ENCODE peak calls at places on chromosomes 11 and 22, in eight cellular contexts. P is neural progenitor cell, F is HCT116, K is PC-3, H is GM23338, W is GM23248, A is OCI-LY7, I is SK-N-SH. Z is an unnamed sample.

GRCh38 chr22:50088096-50088495 is 1.7 kb upstream of the MOV10L1 start:
- DNase-seq in W (no peak), F (no peak), I (no peak), K (no peak), A (no peak), P (no peak), H (no peak), Z (no peak)

GRCh38 chr11:78203184-78203583 is 14.5 kb downstream of the USP35 start:
- DNase-seq in H (no peak), K (no peak), P (no peak), I (no peak), F (no peak), A (no peak), W (no peak), Z (no peak)

GRCh38 chr11:2797741-2798361 is 87.7 kb downstream of the CDKN1C start:
- DNase-seq in P (no peak), H (no peak), K (no peak), I (no peak), F (no peak), W (no peak), A (no peak), Z (no peak)

GRCh38 chr11:124656759-124657627 is 16.5 kb downstream of the SIAE start:
- DNase-seq in K (no peak), P (peak), H (peak), I (peak), W (peak), F (no peak), A (no peak), Z (no peak)

GRCh38 chr11:44950625-44951472 is at the start of gene TP53I11:
- DNase-seq in H (no peak), I (peak), K (peak), W (peak), P (peak), F (peak), A (no peak), Z (peak)

GRCh38 chr11:19879309-19880087 is 166.9 kb downstream of the NAV2 start:
- DNase-seq in F (no peak), K (no peak), P (no peak), H (no peak), A (no peak), I (no peak), W (no peak), Z (no peak)

GRCh38 chr11:38824573-38824972 is 2226.5 kb upstream of the RAG2 start:
- DNase-seq in K (peak), F (no peak), W (peak), H (peak), I (peak), P (peak), A (no peak), Z (peak)

GRCh38 chr11:45021692-45022130 is 71.0 kb upstream of the TP53I11 start:
- DNase-seq in F (no peak), P (peak), W (peak), H (peak), I (peak), A (no peak), K (no peak), Z (peak)

GRCh38 chr11:118899706-118900360 is 16.1 kb downstream of the CXCR5 start:
- DNase-seq in W (no peak), F (no peak), H (no peak), A (no peak), I (no peak), K (no peak), P (no peak), Z (no peak)

GRCh38 chr22:49592780-49593501 is 234.7 kb downstream of the BRD1 start:
- DNase-seq in I (no peak), K (no peak), A (no peak), W (no peak), F (no peak), P (no peak), H (no peak), Z (no peak)

GRCh38 chr11:119786431-119787073 is 57.6 kb upstream of the NECTIN1 start:
- DNase-seq in W (no peak), I (no peak), H (no peak), A (no peak), F (no peak), P (no peak), K (no peak), Z (no peak)

GRCh38 chr11:49208006-49208721 is at the start of gene FOLH1:
- DNase-seq in P (no peak), F (no peak), I (peak), A (no peak), W (peak), K (peak), H (peak), Z (peak)

GRCh38 chr11:38006466-38006865 is 1408.4 kb upstream of the RAG2 start:
- DNase-seq in A (no peak), W (no peak), F (no peak), K (no peak), P (no peak), H (no peak), I (no peak), Z (no peak)

GRCh38 chr22:38504731-38505594 is 1.1 kb downstream of the DDX17 start:
- DNase-seq in A (peak), W (peak), F (no peak), K (no peak), P (peak), I (peak), H (peak), Z (peak)

GRCh38 chr11:119697882-119698281 is 31.1 kb downstream of the NECTIN1 start:
- DNase-seq in P (no peak), K (no peak), F (no peak), A (no peak), H (no peak), I (no peak), W (no peak), Z (no peak)

GRCh38 chr11:1889941-1890855 is 1.5 kb downstream of the PRR33 start:
- DNase-seq in P (no peak), K (no peak), A (no peak), W (no peak), H (no peak), I (peak), F (no peak), Z (no peak)

GRCh38 chr11:70002433-70002832 is 75.7 kb upstream of the ANO1 start:
- DNase-seq in A (no peak), W (no peak), H (no peak), K (no peak), I (no peak), F (no peak), P (no peak), Z (no peak)

GRCh38 chr11:106077609-106078517 is at the start of gene AASDHPPT:
- DNase-seq in P (no peak), W (peak), K (peak), I (peak), H (peak), A (peak), F (peak), Z (no peak)

GRCh38 chr11:19892387-19892786 is 179.8 kb downstream of the NAV2 start:
- DNase-seq in K (peak), P (no peak), H (no peak), F (no peak), A (no peak), I (no peak), W (peak), Z (no peak)

GRCh38 chr11:31560842-31561476 is 51.4 kb downstream of the ELP4 start:
- DNase-seq in F (no peak), A (no peak), I (no peak), H (no peak), K (no peak), P (no peak), W (no peak), Z (no peak)

GRCh38 chr11:17036666-17037658 is 22.7 kb upstream of the PLEKHA7 start:
- DNase-seq in I (no peak), W (no peak), K (peak), P (peak), H (peak), F (peak), A (peak), Z (no peak)

GRCh38 chr11:103515283-103515682 is 406.1 kb downstream of the DYNC2H1 start:
- DNase-seq in A (no peak), K (no peak), W (no peak), I (no peak), P (no peak), F (no peak), H (no peak), Z (no peak)

GRCh38 chr22:20645954-20646353 is 128.0 kb upstream of the SERPIND1 start:
- DNase-seq in W (no peak), K (no peak), P (no peak), I (no peak), F (no peak), A (no peak), H (no peak), Z (no peak)

GRCh38 chr22:26610072-26610958 is 7.5 kb downstream of the CRYBB1 start:
- DNase-seq in A (peak), K (peak), P (no peak), H (no peak), F (no peak), I (no peak), W (peak), Z (peak)

GRCh38 chr11:65133724-65134123 is 595 bp downstream of the SYVN1 start:
- DNase-seq in H (no peak), W (peak), K (no peak), A (peak), I (no peak), P (no peak), F (no peak), Z (no peak)

GRCh38 chr11:13999704-14000103 is 37.2 kb downstream of the SPON1 start:
- DNase-seq in K (peak), W (no peak), A (no peak), F (no peak), P (no peak), I (no peak), H (no peak), Z (no peak)

GRCh38 chr11:102882389-102883024 is 7.7 kb upstream of the MMP12 start:
- DNase-seq in W (peak), F (no peak), I (no peak), A (no peak), H (no peak), K (no peak), P (no peak), Z (no peak)

GRCh38 chr11:35112846-35113105 is 26.2 kb upstream of the CD44 start:
- DNase-seq in P (no peak), I (no peak), K (no peak), W (no peak), A (no peak), F (no peak), H (no peak), Z (no peak)

GRCh38 chr11:35116245-35116644 is 22.7 kb upstream of the CD44 start:
- DNase-seq in P (no peak), K (peak), A (no peak), W (peak), F (no peak), H (no peak), I (no peak), Z (no peak)

GRCh38 chr11:35116762-35117588 is 22.0 kb upstream of the CD44 start:
- DNase-seq in W (peak), F (no peak), I (no peak), P (no peak), H (no peak), K (no peak), A (no peak), Z (no peak)

GRCh38 chr11:35114901-35115687 is 23.9 kb upstream of the CD44 start:
- DNase-seq in P (peak), K (no peak), W (no peak), H (no peak), F (no peak), A (peak), I (no peak), Z (no peak)

DNA sequence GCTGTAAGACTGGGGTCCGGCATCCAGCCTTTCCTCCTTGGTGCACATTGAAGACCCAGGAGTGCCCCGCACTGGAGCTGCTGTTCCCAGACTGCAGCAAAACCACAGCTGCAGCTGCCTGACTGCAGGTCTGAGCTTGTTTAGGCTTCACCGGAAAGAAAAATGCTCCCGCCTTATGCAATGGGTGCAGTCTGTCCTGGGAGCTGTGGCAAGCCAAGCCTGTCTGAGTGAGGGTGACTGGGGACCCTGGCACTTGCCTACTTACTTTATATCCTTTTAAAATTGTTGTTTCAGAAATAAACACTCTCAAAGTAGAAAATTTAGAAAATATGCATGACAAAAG is 23.3 kb upstream of the CD44 start:
- DNase-seq in F (no peak), K (no peak), H (no peak), P (no peak), W (no peak), I (no peak), A (peak), Z (no peak)
- TF ChIP-seq EZH2phosphoT487 in F (no peak), K (no peak), H (no peak), P (no peak), W (no peak), I (no peak), A (no peak), Z (no peak)

GRCh38 chr11:98965358-98965757 is 55.4 kb upstream of the CNTN5 start:
- DNase-seq in P (no peak), W (no peak), F (no peak), I (no peak), K (peak), A (no peak), H (no peak), Z (peak)

GRCh38 chr11:98967005-98967404 is 53.7 kb upstream of the CNTN5 start:
- DNase-seq in P (no peak), I (no peak), H (no peak), W (no peak), A (no peak), K (no peak), F (no peak), Z (no peak)

GRCh38 chr11:98964146-98964545 is 56.6 kb upstream of the CNTN5 start:
- DNase-seq in P (no peak), H (no peak), W (no peak), A (no peak), I (no peak), F (no peak), K (no peak), Z (no peak)

GRCh38 chr11:98965775-98966174 is 55.0 kb upstream of the CNTN5 start:
- DNase-seq in W (no peak), F (no peak), K (peak), I (no peak), P (no peak), A (no peak), H (no peak), Z (no peak)
- H3K4me2 ChIP-seq in W (no peak), F (no peak), K (peak), I (no peak), P (no peak), A (no peak), H (no peak), Z (no peak)

DNA sequence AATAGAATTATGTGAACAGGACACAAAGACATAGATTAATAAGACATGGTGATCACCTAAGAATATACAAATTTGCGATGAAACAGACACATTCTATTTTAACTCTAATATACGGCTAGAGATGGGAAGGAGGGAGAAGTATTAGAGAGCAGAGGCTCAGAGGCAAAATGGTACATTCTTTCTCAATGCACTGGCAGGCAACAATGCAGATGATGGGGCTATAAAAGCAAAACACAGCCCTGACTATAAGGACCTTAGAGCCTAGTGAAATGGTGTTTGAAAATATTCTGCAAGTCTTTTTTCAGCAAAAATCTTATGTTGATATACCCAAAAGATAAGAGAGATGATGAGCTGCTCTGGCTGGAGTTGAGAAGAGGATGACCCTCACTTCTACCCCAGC is 13.1 kb downstream of the TCF20 start:
- DNase-seq in K (no peak), A (no peak), F (no peak), I (no peak), H (no peak), P (no peak), W (no peak), Z (no peak)
- TF ChIP-seq EZH2phosphoT487 in K (no peak), A (no peak), F (no peak), I (no peak), H (no peak), P (no peak), W (no peak), Z (no peak)

GRCh38 chr11:129528296-129528695 is 152.6 kb downstream of the BARX2 start:
- DNase-seq in I (no peak), F (no peak), P (no peak), H (no peak), A (no peak), W (no peak), K (no peak), Z (peak)
- H3K4me2 ChIP-seq in I (no peak), F (no peak), P (no peak), H (no peak), A (no peak), W (no peak), K (no peak), Z (peak)

DNA sequence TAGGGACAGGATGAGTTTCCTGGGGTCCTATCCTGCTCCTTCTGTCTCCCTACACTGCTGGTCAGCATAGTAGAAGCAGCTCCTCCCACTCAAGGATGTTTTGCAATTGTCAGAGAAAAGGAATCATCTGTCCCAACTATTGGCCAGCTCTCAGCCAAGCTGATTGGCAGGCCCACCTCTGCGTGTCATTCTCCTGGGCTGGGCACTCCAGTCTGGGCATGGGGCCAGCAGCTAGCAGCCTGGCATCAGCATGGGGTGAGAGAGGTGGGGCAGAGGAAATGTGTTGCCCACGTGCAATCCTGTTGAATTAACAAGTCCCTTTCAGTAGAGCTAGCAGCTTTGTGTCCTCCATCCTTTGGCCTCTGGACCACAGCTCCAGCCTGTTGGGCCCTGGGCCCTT is 14.1 kb downstream of the ANKK1 start:
- DNase-seq in P (no peak), F (peak), A (no peak), K (peak), H (no peak), I (peak), W (peak), Z (no peak)
- TF ChIP-seq EZH2phosphoT487 in P (no peak), F (no peak), A (no peak), K (no peak), H (no peak), I (no peak), W (no peak), Z (no peak)

DNA sequence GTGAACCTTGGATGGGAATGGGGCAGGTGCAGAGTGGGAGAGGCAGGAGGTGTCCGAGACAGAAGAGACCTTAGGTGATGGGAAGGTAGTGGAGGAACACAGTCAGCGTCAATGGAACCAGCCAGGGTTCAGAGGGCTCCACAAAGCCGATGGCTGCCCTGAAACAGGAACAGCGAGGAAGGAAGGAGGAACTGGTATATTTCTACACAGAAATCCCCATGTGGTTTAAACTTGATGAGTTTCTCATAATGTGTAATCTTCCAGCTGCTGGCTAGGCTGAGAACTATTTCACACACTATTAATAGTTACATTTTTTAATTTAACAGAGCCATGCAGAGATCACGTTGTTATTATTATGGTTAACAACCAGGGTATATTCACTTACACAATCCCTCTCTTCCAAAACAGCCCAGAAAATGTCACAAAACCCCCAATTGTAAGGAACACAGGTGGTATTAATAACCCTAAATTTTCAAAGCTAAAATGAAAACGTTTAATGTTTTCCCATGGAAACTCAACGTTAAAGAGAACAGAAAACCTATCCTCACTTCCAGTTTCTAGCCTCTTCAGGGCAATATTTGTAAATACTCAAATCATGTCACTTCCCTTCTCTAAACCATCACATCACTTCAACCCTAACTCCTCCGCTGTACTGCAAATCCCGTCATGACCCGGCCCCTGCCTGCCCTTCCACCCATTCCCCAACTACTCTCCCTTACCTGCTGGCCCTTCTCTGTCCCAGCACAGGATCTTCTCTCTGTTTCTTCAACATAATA is 74.5 kb upstream of the ARFGAP3 start:
- DNase-seq in H (no peak), I (no peak), A (peak), W (peak), P (no peak), K (no peak), F (no peak), Z (no peak)
- H3K4me2 ChIP-seq in H (no peak), I (no peak), A (peak), W (peak), P (no peak), K (no peak), F (peak), Z (no peak)

DNA sequence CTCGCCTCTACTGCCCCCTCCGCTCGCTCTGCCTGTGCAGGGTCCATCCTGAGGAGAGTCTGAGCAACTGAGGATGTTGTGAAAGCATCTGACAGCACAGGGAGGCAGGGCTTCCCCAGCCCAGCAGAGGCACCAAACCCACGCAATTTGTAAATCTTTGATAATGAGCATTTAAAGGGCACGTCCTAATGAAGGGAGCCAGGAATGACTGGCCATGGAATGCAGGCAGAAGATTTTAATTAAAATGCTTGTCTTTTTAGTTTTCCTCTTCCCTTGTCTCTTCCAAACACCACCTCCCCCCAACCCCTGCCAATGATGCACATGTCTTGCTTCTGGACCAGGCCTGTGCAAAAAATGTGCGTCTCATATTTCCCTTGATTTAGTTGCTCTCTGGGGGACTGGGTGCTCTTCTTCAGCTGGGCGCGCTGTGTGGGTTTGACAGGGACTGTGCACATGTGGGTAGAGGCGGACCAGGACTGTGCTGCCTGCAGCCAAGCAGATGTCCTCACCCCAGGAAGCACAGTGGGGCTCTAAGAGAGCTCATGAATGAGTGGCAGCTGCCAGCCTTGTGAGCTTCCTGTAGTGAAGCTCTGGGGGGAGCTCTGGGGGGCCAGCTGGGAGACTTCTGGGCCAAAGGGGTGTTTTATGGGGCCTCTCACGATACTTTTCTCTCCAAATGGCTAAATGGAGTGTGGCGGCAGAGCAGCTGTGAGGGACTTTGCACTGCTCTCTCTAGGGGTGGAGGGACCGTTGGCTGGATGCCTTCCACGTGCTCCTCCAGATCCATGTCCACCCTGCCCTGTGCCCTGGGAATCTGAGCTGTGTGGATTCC is 273.5 kb downstream of the ST3GAL4 start:
- DNase-seq in W (peak), H (no peak), A (no peak), I (no peak), K (no peak), P (no peak), F (no peak), Z (no peak)
- TF ChIP-seq EZH2phosphoT487 in W (peak), H (no peak), A (no peak), I (no peak), K (no peak), P (no peak), F (no peak), Z (no peak)